ENCODE peak calls at places on chromosomes 6 and 20, in nine cellular contexts. Z is WTC11; D is AG09309; K is body of pancreas; U is activated CD8-positive, alpha-beta memory T cell treated with anti-CD3 and anti-CD28 coated beads for 4 hours; J is NCI-H146; R is A549; C is occipital lobe; A is NCI-H446 treated with DMSO at 0.1 percent for 48 hours. T is an unnamed sample.

GRCh38 chr20:38152175-38153010 is 12.7 kb downstream of the TGM2 start:
- DNase-seq in U (no peak), K (peak; percentile 78), A (no peak), J (no peak), Z (no peak), C (no peak), D (no peak), R (peak; percentile 72), T (no peak)

GRCh38 chr6:32947552-32948465 is 5.1 kb downstream of the HLA-DMA start:
- DNase-seq in C (no peak), J (peak; percentile 47), K (peak; percentile 76), A (no peak), Z (peak; percentile 63), R (no peak), U (no peak), D (no peak), T (no peak)

GRCh38 chr6:69179681-69180080 is 544.6 kb downstream of the ADGRB3 start:
- DNase-seq in U (no peak), J (no peak), D (no peak), Z (no peak), K (no peak), C (no peak), A (peak; percentile 8), R (no peak), T (no peak)

GRCh38 chr6:137020771-137021170 is 24.0 kb downstream of the IL20RA start:
- DNase-seq in J (no peak), C (no peak), D (no peak), K (no peak), R (no peak), Z (no peak), U (no peak), A (no peak), T (no peak)

GRCh38 chr6:50333696-50334095 is 284.0 kb upstream of the DEFB112 start:
- DNase-seq in Z (no peak), K (no peak), J (no peak), R (no peak), D (no peak), A (no peak), U (no peak), C (no peak), T (no peak)

GRCh38 chr6:159079367-159079766 is 34.6 kb upstream of the TAGAP start:
- DNase-seq in U (no peak), A (no peak), Z (no peak), K (no peak), D (no peak), R (no peak), C (no peak), J (no peak), T (no peak)

GRCh38 chr6:104540743-104541142 is 319.0 kb downstream of the HACE1 start:
- DNase-seq in R (no peak), Z (no peak), D (peak; percentile 61), A (no peak), U (no peak), C (no peak), K (no peak), J (no peak), T (no peak)

GRCh38 chr6:116462516-116462915 is 1.3 kb downstream of the CALHM6 start:
- DNase-seq in A (no peak), C (no peak), J (no peak), R (no peak), D (no peak), U (no peak), K (no peak), Z (no peak), T (no peak)

GRCh38 chr20:38658879-38659612 is 57.4 kb downstream of the ARHGAP40 start:
- DNase-seq in K (peak; percentile 46), D (no peak), Z (peak; percentile 76), R (peak; percentile 79), C (no peak), J (peak; percentile 92), U (no peak), A (no peak), T (no peak)

GRCh38 chr6:82015526-82015925 is 232.0 kb downstream of the IBTK start:
- DNase-seq in C (no peak), K (no peak), U (no peak), Z (no peak), R (no peak), J (no peak), D (no peak), A (no peak), T (no peak)

GRCh38 chr6:52261229-52261628 is 16.9 kb upstream of the IL17F start:
- DNase-seq in K (no peak), D (peak; percentile 67), A (no peak), Z (no peak), J (no peak), U (no peak), C (no peak), R (no peak), T (no peak)

GRCh38 chr6:5403619-5404018 is 142.3 kb downstream of the FARS2 start:
- DNase-seq in A (no peak), J (no peak), U (no peak), Z (no peak), C (no peak), R (no peak), K (no peak), D (no peak), T (no peak)

GRCh38 chr20:43666376-43667328 is at the start of gene MYBL2:
- DNase-seq in R (peak; percentile 36), K (peak; percentile 58), A (peak; percentile 50), J (peak; percentile 91), C (no peak), Z (peak; percentile 78), D (no peak), U (peak; percentile 25), T (no peak)

GRCh38 chr6:143757346-143757832 is 79.6 kb downstream of the PHACTR2 start:
- DNase-seq in A (no peak), C (no peak), K (no peak), U (no peak), R (no peak), J (no peak), Z (no peak), D (no peak), T (no peak)

GRCh38 chr6:125852587-125852986 is 61.8 kb downstream of the NCOA7 start:
- DNase-seq in R (no peak), Z (no peak), K (no peak), U (no peak), D (no peak), C (no peak), A (no peak), J (no peak), T (no peak)

GRCh38 chr6:166743925-166744653 is 117.0 kb upstream of the RPS6KA2 start:
- DNase-seq in R (no peak), J (no peak), A (no peak), Z (no peak), K (no peak), U (no peak), C (no peak), D (no peak), T (no peak)

GRCh38 chr20:51319522-51319921 is 223.0 kb downstream of the NFATC2 start:
- DNase-seq in K (no peak), C (no peak), A (no peak), R (no peak), U (no peak), Z (no peak), D (no peak), J (no peak), T (no peak)

GRCh38 chr6:153489479-153489878 is 358.4 kb upstream of the RGS17 start:
- DNase-seq in J (no peak), A (no peak), C (no peak), R (no peak), Z (no peak), U (no peak), D (no peak), K (no peak), T (no peak)

GRCh38 chr20:47139934-47140333 is 216.6 kb downstream of the ZMYND8 start:
- DNase-seq in U (no peak), K (no peak), J (no peak), C (no peak), Z (no peak), D (no peak), R (no peak), A (no peak), T (no peak)

GRCh38 chr6:17088091-17088611 is 13.7 kb upstream of the STMND1 start:
- DNase-seq in A (no peak), Z (no peak), K (no peak), D (no peak), C (no peak), J (no peak), U (no peak), R (no peak), T (no peak)

GRCh38 chr6:11298651-11299420 is 66.4 kb upstream of the NEDD9 start:
- DNase-seq in A (no peak), D (no peak), K (peak; percentile 79), Z (peak; percentile 18), U (no peak), R (no peak), J (peak; percentile 9), C (no peak), T (no peak)

GRCh38 chr6:154154389-154154967 is 115.4 kb downstream of the OPRM1 start:
- DNase-seq in J (peak; percentile 76), A (peak; percentile 10), Z (peak; percentile 51), R (no peak), D (peak; percentile 47), K (peak; percentile 73), C (peak; percentile 34), U (peak; percentile 38), T (no peak)

GRCh38 chr6:136994782-136995181 is 50.0 kb downstream of the IL20RA start:
- DNase-seq in U (no peak), R (no peak), Z (no peak), K (peak; percentile 30), C (no peak), J (peak; percentile 93), D (no peak), A (no peak), T (no peak)

GRCh38 chr6:14354919-14355572 is 237.5 kb downstream of the CD83 start:
- DNase-seq in C (no peak), J (no peak), Z (no peak), A (no peak), R (no peak), D (peak; percentile 73), U (no peak), K (peak; percentile 37), T (no peak)

GRCh38 chr6:35954335-35954734 is 33.4 kb upstream of the SRPK1 start:
- DNase-seq in A (no peak), D (no peak), K (no peak), R (no peak), U (no peak), J (no peak), Z (no peak), C (no peak), T (no peak)

GRCh38 chr6:152356659-152357058 is 280.5 kb downstream of the SYNE1 start:
- DNase-seq in K (no peak), C (no peak), U (no peak), D (peak; percentile 37), A (no peak), R (no peak), Z (no peak), J (peak; percentile 53), T (no peak)

GRCh38 chr6:166395351-166395750 is 12.6 kb upstream of the MPC1 start:
- DNase-seq in D (no peak), Z (no peak), U (no peak), R (no peak), A (no peak), C (no peak), J (no peak), K (no peak), T (no peak)

GRCh38 chr6:157563611-157564284 is 182.8 kb downstream of the ZDHHC14 start:
- DNase-seq in A (no peak), K (no peak), C (no peak), D (no peak), Z (no peak), U (no peak), R (no peak), J (no peak), T (no peak)

GRCh38 chr6:43308101-43308989 is at the start of gene CRIP3:
- DNase-seq in R (peak; percentile 15), C (peak; percentile 41), U (peak; percentile 13), K (peak; percentile 55), J (peak; percentile 81), A (no peak), D (no peak), Z (peak; percentile 90), T (no peak)

T was measured in anterior cingulate cortex.